ENCODE peak calls at places on chromosomes 12 and 14, in six cellular contexts. H, Z, A, M, P and C are unnamed samples.

GRCh38 chr12:76311796-76312195 is 36.4 kb downstream of the BBS10 start:
- DNase-seq in H (no peak), Z (no peak), A (no peak), M (no peak), P (no peak), C (no peak)

GRCh38 chr14:71163842-71164500 is 256.7 kb downstream of the PCNX1 start:
- DNase-seq in H (no peak), Z (no peak), A (no peak), M (no peak), P (no peak), C (no peak)

GRCh38 chr12:65090461-65090860 is 30.6 kb downstream of the WIF1 start:
- DNase-seq in H (no peak), Z (no peak), A (no peak), M (no peak), P (no peak), C (no peak)

GRCh38 chr14:22538671-22539228 is 50.3 kb downstream of the DAD1 start:
- DNase-seq in H (no peak), Z (no peak), A (no peak), M (no peak), P (no peak), C (no peak)

GRCh38 chr14:40204441-40205175 is 772.4 kb upstream of the FBXO33 start:
- DNase-seq in H (no peak), Z (no peak), A (peak), M (no peak), P (no peak), C (no peak)

GRCh38 chr12:7571253-7571652 is 67.7 kb upstream of the CD163 start:
- DNase-seq in H (no peak), Z (no peak), A (no peak), M (no peak), P (no peak), C (no peak)

GRCh38 chr12:114740448-114740847 is 56.5 kb upstream of the TBX3 start:
- DNase-seq in H (no peak), Z (no peak), A (no peak), M (no peak), P (no peak), C (no peak)

GRCh38 chr12:128660532-128661215 is 163.1 kb downstream of the SLC15A4 start:
- DNase-seq in H (no peak), Z (no peak), A (no peak), M (no peak), P (no peak), C (no peak)

GRCh38 chr14:32010561-32011188 is 66.4 kb upstream of the ARHGAP5 start:
- DNase-seq in H (peak), Z (no peak), A (peak), M (no peak), P (no peak), C (no peak)

GRCh38 chr12:68229956-68230355 is 4.3 kb upstream of the IL26 start:
- DNase-seq in H (no peak), Z (no peak), A (no peak), M (no peak), P (no peak), C (no peak)

GRCh38 chr14:44912041-44912869 is 49.5 kb downstream of the KLHL28 start:
- DNase-seq in H (no peak), Z (no peak), A (no peak), M (no peak), P (no peak), C (no peak)

GRCh38 chr14:95490127-95490526 is 26.3 kb downstream of the SYNE3 start:
- DNase-seq in H (no peak), Z (no peak), A (no peak), M (no peak), P (no peak), C (no peak)

DNA sequence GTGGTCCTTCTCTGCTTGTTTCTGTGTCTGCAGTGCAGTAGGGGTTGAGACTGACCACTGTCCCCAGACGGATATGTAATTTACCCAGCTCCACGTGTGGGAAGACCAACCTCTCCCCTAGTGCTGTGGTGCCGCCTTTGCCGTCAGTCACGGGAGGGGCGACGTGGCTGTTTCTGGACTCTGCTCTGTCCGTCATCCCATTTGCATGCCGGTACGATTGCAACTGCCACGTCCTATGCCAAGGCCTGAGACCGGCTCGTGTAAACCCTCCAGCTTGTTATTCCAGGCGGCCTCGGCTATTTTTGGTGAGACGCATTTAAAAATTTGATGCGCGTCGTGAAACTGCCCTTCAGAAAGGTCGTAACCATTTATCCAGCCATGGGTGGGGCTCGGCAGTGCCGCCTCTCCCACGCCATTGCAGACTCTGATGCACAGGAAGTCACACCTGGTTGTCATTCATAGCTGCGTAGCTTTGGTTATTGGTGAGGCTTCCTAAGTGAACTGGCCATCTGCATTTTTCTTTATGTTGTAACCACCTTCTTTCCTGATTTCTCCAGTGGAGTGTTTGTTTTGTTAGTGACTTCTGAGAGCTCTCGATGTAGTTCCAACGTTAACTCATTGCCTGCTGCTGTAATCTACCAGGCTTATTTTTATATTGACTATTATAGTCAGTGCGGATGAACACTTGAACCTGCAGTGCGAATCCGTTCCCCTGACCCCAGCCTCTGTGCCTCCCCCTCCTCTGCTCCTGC is 75.1 kb downstream of the ADGRD1 start:
- DNase-seq in H (no peak), Z (no peak), A (no peak), M (no peak), P (no peak), C (no peak)
- TF ChIP-seq TAF1 in H (no peak), Z (no peak), A (no peak), M (no peak), P (no peak), C (no peak)

GRCh38 chr12:54692353-54692752 is 44.2 kb upstream of the DCD start:
- DNase-seq in H (no peak), Z (no peak), A (no peak), M (no peak), P (no peak), C (no peak)

GRCh38 chr12:54684636-54685630 is 36.8 kb upstream of the DCD start:
- DNase-seq in H (no peak), Z (no peak), A (no peak), M (no peak), P (no peak), C (no peak)

GRCh38 chr12:54689984-54690383 is 41.8 kb upstream of the DCD start:
- DNase-seq in H (peak), Z (no peak), A (no peak), M (no peak), P (no peak), C (no peak)

GRCh38 chr12:54688309-54689033 is 40.3 kb upstream of the DCD start:
- DNase-seq in H (no peak), Z (no peak), A (no peak), M (no peak), P (no peak), C (no peak)

DNA sequence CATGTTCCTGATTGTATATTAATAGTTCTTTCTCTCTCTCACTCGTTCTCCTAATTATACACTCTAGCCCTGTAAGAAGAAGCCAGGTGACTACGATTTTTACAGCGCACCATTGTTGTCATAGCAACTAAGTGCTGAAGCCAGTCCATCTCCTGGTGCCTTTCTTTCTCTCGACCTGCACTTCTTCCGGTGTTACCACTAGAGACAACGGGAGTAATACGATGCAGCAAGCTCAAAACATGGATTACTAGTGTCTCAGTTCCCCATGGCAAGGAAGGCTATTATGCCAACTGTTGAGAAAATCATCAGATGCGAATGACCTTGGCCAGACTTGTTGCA is 40.8 kb upstream of the DCD start:
- DNase-seq in H (no peak), Z (no peak), A (no peak), M (no peak), P (no peak), C (no peak)
- TF ChIP-seq POLR2AphosphoS5 in H (no peak), Z (no peak), A (no peak), M (no peak), P (no peak), C (no peak)

DNA sequence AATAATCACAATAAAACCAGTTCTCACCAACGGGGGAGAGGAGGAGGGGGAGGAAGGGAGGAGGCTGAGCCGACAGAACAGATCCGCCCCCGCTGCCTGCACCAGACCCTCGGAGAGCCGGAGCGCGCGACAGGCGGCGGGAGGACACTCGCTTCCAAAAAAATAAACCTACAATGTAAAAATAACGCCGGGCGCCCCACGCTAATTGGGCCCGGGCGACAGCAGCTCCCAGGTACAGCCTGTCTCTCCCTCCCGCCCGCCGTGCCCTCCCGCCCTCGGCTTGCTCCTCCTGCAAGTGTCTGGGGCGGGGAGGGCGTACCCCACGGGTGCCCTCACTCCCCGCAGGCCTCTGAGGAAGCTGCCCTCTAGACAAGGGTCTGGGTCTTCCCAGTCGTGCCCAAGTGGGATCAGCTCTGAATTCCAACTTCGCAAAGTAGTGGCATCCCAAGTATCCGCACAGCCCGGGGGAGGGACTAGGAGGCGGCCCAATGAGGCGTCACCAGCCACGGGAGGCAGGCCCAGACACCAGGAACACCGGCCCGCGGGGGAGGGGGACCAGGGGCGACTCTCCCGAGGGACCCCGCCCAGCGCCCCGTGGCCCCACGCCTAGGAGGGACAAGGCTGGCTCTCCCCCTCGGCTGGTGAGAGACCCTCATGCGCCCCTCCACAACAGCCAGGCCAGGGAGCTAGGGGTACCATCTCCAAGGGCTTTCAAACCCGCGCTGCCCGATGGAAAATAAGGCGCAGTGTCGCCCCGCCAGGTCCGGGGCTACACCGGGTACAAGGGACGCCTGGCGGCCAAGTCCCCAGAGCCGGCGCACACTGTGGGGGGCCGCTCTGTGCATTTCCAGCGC is 1.0 kb downstream of the NCOR2 start:
- DNase-seq in H (peak), Z (no peak), A (peak), M (peak), P (peak), C (peak)
- TF ChIP-seq POLR2A in H (peak), Z (peak), A (peak), M (no peak), P (peak), C (no peak)

DNA sequence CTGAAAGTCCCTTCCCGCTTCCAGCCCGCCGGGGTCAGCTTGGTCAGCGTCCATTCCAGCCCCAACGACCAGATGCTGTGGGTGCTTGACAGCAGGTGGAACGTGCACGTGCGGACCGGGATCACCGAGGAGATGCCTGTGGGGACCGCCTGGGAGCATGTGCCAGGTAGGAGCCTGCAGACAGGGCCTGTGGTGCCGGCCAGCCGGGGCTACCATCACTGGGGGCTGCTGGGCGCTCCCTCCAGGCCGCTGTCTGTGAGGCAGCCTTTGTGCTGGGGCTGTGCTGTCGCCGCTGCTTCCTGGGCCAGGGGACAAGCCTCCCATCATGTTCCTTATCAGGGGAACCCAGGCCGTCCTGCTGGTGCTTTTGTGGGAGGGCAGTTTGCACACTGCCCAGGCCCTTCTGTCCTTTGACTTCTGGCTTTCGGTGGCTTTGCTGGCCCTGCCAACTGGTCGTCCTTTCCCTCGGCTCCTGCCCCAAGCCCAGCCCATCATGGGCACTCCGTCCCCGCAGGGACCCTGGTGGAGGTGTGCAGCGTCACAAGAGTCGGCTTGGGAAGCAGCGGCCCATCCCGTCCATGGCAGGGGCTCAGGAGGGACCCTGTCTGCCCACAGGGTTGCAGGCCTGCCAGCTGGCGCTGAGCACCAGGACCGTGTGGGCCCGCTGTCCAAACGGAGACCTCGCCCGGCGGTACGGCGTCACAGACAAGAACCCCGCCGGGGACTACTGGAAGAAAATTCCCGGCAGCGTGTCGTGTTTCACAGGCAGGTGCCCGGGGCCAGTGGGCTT is 12.4 kb downstream of the ANKRD9 start:
- DNase-seq in H (peak), Z (no peak), A (no peak), M (no peak), P (no peak), C (no peak)
- TF ChIP-seq TAF1 in H (no peak), Z (no peak), A (no peak), M (no peak), P (no peak), C (no peak)

DNA sequence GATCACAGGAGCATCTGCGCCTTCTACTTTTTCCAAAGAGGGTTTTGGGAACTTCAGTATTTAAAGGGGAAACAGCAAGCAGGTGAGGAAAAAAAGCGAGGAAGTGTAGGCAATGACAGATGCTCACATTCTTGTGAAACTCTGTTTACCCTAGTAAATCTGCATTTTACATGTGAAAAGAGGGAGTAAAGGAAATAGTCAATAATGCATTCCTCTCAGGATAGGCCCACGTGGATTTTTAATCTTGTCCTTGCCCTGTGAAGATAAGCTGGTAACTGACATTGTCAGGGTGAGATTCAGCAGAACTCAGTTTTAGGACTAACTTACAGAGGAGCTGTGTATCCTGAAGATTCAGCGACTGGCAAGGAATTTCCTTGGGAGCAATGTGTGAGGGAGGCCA is 1119.2 kb upstream of the TMEM132C start:
- DNase-seq in H (no peak), Z (no peak), A (no peak), M (no peak), P (no peak), C (no peak)
- TF ChIP-seq POLR2AphosphoS5 in H (no peak), Z (no peak), A (no peak), M (no peak), P (no peak), C (no peak)

GRCh38 chr14:37601849-37602248 is 6.4 kb downstream of the TTC6 start:
- DNase-seq in H (no peak), Z (no peak), A (no peak), M (no peak), P (no peak), C (no peak)

GRCh38 chr14:37598085-37598972 is 2.9 kb downstream of the TTC6 start:
- DNase-seq in H (no peak), Z (no peak), A (no peak), M (no peak), P (peak), C (no peak)

GRCh38 chr14:37600880-37601741 is 5.7 kb downstream of the TTC6 start:
- DNase-seq in H (no peak), Z (no peak), A (no peak), M (no peak), P (no peak), C (no peak)

GRCh38 chr14:37598973-37599526 is 3.6 kb downstream of the TTC6 start:
- DNase-seq in H (no peak), Z (no peak), A (no peak), M (no peak), P (no peak), C (no peak)

DNA sequence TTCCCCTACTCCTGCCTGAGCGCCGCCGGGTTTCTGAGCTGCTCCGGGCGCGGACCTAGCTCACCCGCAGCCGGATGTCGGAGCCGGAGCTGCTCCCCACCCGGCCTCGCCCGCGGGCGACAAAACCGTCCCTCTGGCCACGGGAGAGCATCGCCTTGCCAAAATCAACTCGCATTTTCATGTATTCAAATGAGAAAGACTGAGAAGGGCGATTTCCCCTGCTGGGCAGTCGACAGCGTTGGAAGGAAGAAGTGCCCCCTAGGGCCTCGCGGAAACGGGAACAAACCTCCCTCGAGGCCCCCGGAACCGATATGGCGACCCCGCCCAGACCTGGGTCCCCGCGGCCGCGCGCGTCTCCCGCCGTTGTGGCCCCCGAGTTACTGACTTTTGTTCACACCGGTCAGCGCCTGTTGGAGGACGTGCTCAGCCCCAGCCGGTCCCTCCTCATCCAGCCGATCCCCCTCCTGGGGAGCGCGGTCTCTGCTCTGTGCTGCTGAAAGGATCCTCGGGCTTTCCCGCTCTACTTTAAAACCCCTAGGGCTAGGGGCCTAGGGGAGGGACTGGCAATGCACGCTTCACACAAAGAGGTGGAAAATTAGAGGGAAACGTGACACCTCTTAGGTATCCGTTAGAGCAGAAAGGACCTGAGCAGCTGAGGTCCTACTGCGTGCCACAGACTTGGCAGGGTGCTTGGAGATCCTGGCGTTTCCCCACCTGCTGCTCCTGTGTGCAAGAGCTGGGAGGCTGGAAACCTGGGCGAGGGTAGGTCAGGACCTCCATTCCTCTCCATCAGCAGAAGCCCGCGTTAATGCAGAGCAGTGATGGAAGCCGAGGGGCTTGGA is 4.3 kb downstream of the TTC6 start:
- DNase-seq in H (no peak), Z (no peak), A (no peak), M (no peak), P (peak), C (no peak)
- TF ChIP-seq POLR2A in H (no peak), Z (no peak), A (no peak), M (no peak), P (no peak), C (no peak)

GRCh38 chr12:79063258-79063657 is 198.7 kb downstream of the SYT1 start:
- DNase-seq in H (no peak), Z (no peak), A (no peak), M (no peak), P (no peak), C (no peak)
- TF ChIP-seq TAF1 in H (no peak), Z (no peak), A (no peak), M (no peak), P (no peak), C (no peak)

DNA sequence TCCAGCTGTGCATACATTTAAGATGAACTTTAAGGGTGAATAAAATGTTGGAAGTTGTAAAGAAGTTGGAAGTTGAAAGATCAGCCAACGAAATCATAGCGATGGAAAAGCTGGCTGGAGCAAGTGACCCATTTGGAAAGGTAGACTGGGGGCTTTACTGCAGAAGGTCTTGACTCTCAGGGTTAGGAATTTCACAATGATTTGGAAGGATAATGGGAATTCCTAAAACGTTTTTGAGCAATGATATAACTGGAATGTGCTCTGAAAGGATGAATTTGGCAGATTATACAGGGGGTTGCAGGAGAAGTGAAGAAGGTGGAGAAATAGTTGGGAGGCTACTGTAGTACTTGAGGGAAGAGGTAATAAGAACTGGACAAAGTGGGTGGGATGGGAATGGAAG is 27.4 kb downstream of the EMP1 start:
- DNase-seq in H (no peak), Z (no peak), A (no peak), M (no peak), P (no peak), C (no peak)
- TF ChIP-seq POLR2AphosphoS5 in H (no peak), Z (no peak), A (no peak), M (no peak), P (no peak), C (no peak)

GRCh38 chr12:113358381-113359132 is at the start of gene PLBD2:
- DNase-seq in H (peak), Z (peak), A (peak), M (peak), P (peak), C (peak)
- TF ChIP-seq POLR2A in H (no peak), Z (peak), A (peak), M (no peak), P (peak), C (peak)